ENCODE peak calls at places on chromosome 13, in ten cellular contexts. M is suprapubic skin, H is SK-N-SH, K is GM23338, A is endothelial cell of umbilical vein, G is HL-60, O is transverse colon, F is prostate gland, C is breast epithelium, X is Panc1. Y is an unnamed sample.

GRCh38 chr13:50222569-50223332 is 207.5 kb downstream of the KCNRG start:
- DNase-seq in A (no peak), K (no peak), F (peak), H (no peak), G (peak), X (no peak), M (peak), O (peak), C (peak), Y (no peak)

GRCh38 chr13:110794209-110794608 is 80.7 kb downstream of the ING1 start:
- DNase-seq in X (no peak), F (no peak), K (no peak), M (no peak), H (no peak), A (no peak), C (no peak), O (no peak), G (no peak), Y (no peak)

GRCh38 chr13:51246005-51246404 is 23.8 kb downstream of the FAM124A start:
- DNase-seq in X (no peak), C (no peak), H (peak), F (no peak), O (no peak), A (no peak), G (no peak), K (no peak), M (no peak), Y (no peak)

GRCh38 chr13:37495046-37495445 is 103.5 kb downstream of the POSTN start:
- DNase-seq in O (no peak), X (no peak), G (no peak), H (no peak), M (no peak), A (no peak), F (no peak), C (no peak), K (no peak), Y (no peak)

GRCh38 chr13:111476197-111476596 is 155.8 kb downstream of the TEX29 start:
- DNase-seq in A (no peak), F (no peak), H (no peak), X (no peak), K (no peak), G (no peak), O (no peak), M (no peak), C (no peak), Y (no peak)

GRCh38 chr13:104773775-104774174 is 1707.6 kb upstream of the SLC10A2 start:
- DNase-seq in C (no peak), A (peak), F (no peak), X (no peak), H (peak), M (no peak), O (no peak), G (peak), K (peak), Y (no peak)

GRCh38 chr13:27053902-27054595 is 117.6 kb downstream of the USP12 start:
- DNase-seq in C (no peak), K (no peak), G (no peak), F (no peak), A (peak), M (no peak), O (no peak), X (no peak), H (no peak), Y (no peak)

GRCh38 chr13:47287291-47287751 is 390.5 kb upstream of the HTR2A start:
- DNase-seq in G (no peak), M (no peak), K (peak), F (no peak), H (no peak), C (no peak), X (no peak), A (no peak), O (no peak), Y (no peak)

GRCh38 chr13:95535243-95535642 is 17.3 kb upstream of the CLDN10 start:
- DNase-seq in F (no peak), M (no peak), O (no peak), K (no peak), C (no peak), A (peak), H (no peak), X (peak), G (no peak), Y (no peak)

GRCh38 chr13:38888309-38888708 is 102.3 kb downstream of the STOML3 start:
- DNase-seq in K (no peak), M (no peak), O (no peak), H (no peak), A (no peak), X (no peak), G (no peak), C (no peak), F (no peak), Y (no peak)

GRCh38 chr13:109336730-109337129 is 449.7 kb downstream of the IRS2 start:
- DNase-seq in G (no peak), X (no peak), F (no peak), A (no peak), K (no peak), C (no peak), M (no peak), H (no peak), O (no peak), Y (no peak)

GRCh38 chr13:18949970-18950369 is 231.7 kb downstream of the TUBA3C start:
- DNase-seq in G (no peak), H (no peak), X (no peak), M (no peak), F (no peak), A (no peak), O (no peak), K (no peak), C (no peak), Y (no peak)

GRCh38 chr13:49439609-49440008 is 4.3 kb downstream of the CAB39L start:
- DNase-seq in K (no peak), C (no peak), O (no peak), A (no peak), X (no peak), M (no peak), F (no peak), H (no peak), G (no peak), Y (no peak)

GRCh38 chr13:26749285-26749684 is 11.3 kb downstream of the GPR12 start:
- DNase-seq in M (no peak), F (no peak), G (no peak), O (no peak), X (no peak), K (peak), A (no peak), H (no peak), C (no peak), Y (no peak)

DNA sequence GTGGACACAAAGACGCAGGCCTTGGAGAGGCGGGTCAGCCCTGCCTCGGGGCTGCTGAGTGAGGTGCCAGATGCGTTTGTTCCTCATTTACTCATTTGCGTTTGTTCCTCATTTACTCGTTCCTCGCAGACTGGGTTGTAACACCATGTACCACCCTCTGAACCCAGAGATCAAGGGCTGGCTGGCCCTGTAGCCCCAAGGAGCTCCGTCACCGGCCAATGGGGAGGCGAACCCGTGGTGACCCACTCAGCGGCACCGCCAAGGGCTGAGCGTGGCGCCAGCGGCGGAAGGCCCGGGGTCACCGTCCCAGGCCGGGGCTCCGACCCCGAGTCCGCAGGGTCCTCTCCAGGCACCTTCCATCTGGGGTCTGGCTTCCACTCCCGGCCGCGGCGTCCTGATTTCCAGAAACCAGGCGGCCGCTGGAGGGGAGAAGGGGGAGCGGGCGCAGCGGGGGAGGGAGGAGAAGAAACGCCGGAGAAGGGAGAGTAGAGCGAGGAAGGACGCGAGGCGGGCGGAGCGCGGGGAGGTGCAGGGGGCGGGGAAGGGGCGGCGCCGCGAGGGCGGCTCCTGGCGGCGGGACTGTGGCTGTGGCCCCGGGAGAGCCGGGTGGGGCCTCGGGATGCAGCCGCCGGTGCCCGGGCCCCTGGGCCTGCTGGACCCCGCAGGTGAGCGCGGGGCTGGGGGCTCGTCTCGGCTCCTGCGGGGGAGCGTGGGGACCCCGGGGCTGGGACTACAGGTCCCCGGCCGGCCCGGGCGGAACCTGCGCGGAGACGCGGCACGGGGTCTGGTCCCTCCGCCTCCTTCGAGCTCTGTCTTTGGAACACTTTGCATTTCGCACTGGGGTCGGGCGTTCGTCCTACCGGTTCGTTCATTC is at the start of gene TMEM255B:
- DNase-seq in F (peak), G (peak), C (peak), A (peak), O (peak), X (no peak), H (peak), K (peak), M (peak), Y (peak)
- TF ChIP-seq POLR2AphosphoS5 in F (no peak), G (peak), C (no peak), A (peak), O (no peak), X (no peak), H (peak), K (peak), M (no peak), Y (no peak)

DNA sequence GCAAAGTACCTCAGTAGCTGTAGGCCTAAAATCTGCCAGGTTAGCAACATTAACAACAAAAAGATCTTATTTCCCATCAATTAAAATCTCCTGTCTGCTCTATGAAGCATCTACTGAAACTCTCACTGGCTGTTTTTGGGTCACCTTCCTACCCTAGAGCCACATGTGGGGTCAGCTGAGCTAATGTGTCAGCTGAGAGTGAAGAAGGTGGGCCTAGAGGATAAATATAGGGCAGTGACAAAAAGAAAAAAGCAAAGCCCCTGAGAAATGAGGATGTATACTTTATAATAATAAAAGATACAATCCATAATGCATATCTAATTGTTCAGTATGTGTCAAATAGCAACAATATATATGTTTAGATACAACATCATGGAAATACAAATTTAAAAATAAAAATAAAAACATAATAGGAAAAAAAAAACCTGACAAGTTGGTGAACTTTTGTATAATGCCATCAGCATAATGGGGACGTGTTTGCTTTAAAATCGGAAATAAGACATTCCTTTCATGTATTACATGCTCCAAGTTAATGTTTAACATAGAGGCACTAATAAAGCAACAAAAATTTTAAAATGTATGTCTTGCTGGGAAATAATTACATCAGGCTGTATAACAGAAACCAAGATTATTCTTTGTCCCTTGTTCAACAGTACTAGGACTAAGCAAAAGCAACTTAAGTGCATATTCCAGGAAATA is 141.2 kb downstream of the GPC5 start:
- DNase-seq in G (no peak), A (no peak), X (no peak), M (no peak), C (no peak), H (no peak), F (no peak), O (no peak), K (no peak), Y (no peak)
- TF ChIP-seq POLR2AphosphoS5 in G (no peak), A (no peak), X (no peak), M (no peak), C (no peak), H (no peak), F (no peak), O (no peak), K (no peak), Y (no peak)

DNA sequence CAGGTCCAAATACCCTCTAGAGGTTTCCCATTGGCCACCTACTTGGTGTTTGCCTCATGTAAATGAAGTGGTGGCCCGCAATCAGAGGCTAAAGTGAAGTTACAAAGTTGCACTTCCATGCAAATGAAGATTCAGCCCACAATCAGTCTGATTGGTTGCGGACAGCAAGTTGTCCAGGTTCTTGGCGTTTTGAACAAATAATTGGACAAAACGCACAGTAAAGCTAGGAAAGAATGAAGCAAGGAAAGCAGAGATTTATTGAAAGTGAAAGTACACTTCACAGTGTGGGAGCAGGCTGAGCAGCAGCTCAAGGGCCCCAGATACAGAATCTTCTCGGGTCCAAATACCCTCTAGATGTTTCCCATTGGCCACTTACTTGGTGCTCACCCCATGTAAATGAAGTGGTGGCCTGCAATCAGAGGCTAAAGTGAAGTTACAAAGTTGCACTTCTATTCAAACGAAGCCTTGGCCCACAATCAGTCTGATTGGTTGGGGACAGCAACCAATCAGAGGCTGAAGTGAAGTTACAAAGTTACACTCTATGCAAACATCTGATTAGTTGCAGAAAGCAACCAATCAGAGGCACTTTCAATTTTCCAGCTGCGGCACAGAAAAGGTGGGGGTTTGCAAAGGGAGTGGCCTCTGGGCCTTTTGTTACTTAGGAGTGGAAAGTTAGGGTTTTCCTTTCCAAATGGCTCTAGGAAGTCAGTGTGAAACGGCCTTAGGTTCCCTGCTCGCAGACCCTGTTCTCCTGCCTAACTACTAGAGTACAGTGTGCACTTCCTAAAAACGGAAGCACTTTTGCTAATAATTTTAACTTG is 4.7 kb upstream of the TM9SF2 start:
- DNase-seq in O (peak), A (peak), M (peak), F (peak), X (peak), C (no peak), H (no peak), K (peak), G (peak), Y (no peak)
- TF ChIP-seq POLR2AphosphoS5 in O (peak), A (no peak), M (peak), F (peak), X (peak), C (no peak), H (peak), K (no peak), G (no peak), Y (no peak)

DNA sequence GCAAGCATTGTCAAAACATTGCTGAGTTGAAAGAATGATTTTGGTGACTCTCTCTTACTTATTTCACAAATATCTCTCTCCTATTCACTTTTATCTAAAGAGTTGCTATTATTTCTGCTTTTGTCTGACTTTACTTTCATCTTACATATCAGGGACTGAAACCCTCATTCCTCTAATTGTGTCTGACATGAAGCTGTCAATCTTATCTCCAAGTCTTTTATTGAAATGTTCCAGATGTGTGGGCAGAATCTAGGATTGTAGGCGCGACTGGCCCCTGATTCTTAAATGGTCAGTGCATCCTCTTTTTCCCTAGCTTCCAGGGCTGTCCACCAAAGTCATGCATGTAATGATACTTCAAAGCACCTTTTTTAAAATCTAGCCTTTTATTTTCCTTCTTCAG is 174.6 kb downstream of the NDFIP2 start:
- DNase-seq in X (no peak), H (no peak), O (no peak), F (no peak), C (no peak), G (no peak), A (no peak), K (no peak), M (no peak), Y (no peak)
- TF ChIP-seq POLR2AphosphoS5 in X (no peak), H (no peak), O (no peak), F (no peak), C (no peak), G (no peak), A (no peak), K (no peak), M (no peak), Y (no peak)